ENCODE peak calls at places on chromosomes 3 and 15, in seven cellular contexts. A is aorta, N is right lobe of liver, O is caudate nucleus, F is mesendoderm, X is SK-N-SH, Y is MM.1S. M is an unnamed sample.

GRCh38 chr3:60364475-60364874 is 886.8 kb downstream of the FHIT start:
- DNase-seq in N (no peak), A (no peak), F (no peak), Y (no peak), X (no peak), O (no peak), M (no peak)

GRCh38 chr15:74725845-74726773 is 781 bp upstream of the CYP1A1 start:
- DNase-seq in F (peak), N (peak), X (peak), A (peak), O (no peak), Y (peak), M (no peak)

GRCh38 chr3:113423699-113424098 is 17.6 kb downstream of the CFAP44 start:
- DNase-seq in X (no peak), Y (peak), N (no peak), A (no peak), F (no peak), O (no peak), M (no peak)

GRCh38 chr3:49148159-49148558 is 15.3 kb upstream of the LAMB2 start:
- DNase-seq in N (no peak), Y (no peak), F (no peak), X (no peak), O (no peak), A (no peak), M (no peak)

GRCh38 chr15:66782785-66783184 is 80.7 kb downstream of the SMAD6 start:
- DNase-seq in A (peak), N (no peak), O (no peak), F (no peak), X (no peak), Y (no peak), M (no peak)

GRCh38 chr15:84819291-84819768 is 2.2 kb downstream of the ALPK3 start:
- DNase-seq in Y (no peak), O (no peak), F (peak), A (no peak), N (peak), X (peak), M (no peak)

GRCh38 chr3:46692566-46692983 is 904 bp downstream of the ALS2CL start:
- DNase-seq in N (peak), F (peak), A (no peak), Y (no peak), X (no peak), O (no peak), M (no peak)

GRCh38 chr3:152235709-152236298 is 32.9 kb upstream of the MBNL1 start:
- DNase-seq in O (no peak), F (peak), Y (no peak), A (no peak), X (no peak), N (no peak), M (no peak)

GRCh38 chr15:76185716-76186115 is 125.6 kb downstream of the ETFA start:
- DNase-seq in X (no peak), Y (peak), N (no peak), F (peak), O (no peak), A (no peak), M (no peak)

GRCh38 chr15:88509964-88510363 is 36.5 kb downstream of the DET1 start:
- DNase-seq in A (no peak), Y (no peak), F (no peak), X (no peak), O (no peak), N (no peak), M (no peak)

GRCh38 chr3:72339750-72340025 is 508.6 kb downstream of the SHQ1 start:
- DNase-seq in N (no peak), A (no peak), F (peak), Y (no peak), X (no peak), O (no peak), M (no peak)

GRCh38 chr15:48720646-48721045 is 75.1 kb upstream of the FBN1 start:
- DNase-seq in O (no peak), X (no peak), F (no peak), N (no peak), A (no peak), Y (no peak), M (no peak)

GRCh38 chr3:10330319-10330718 is 9.4 kb upstream of the SEC13 start:
- DNase-seq in N (peak), O (no peak), A (peak), Y (no peak), X (no peak), F (no peak), M (no peak)

DNA sequence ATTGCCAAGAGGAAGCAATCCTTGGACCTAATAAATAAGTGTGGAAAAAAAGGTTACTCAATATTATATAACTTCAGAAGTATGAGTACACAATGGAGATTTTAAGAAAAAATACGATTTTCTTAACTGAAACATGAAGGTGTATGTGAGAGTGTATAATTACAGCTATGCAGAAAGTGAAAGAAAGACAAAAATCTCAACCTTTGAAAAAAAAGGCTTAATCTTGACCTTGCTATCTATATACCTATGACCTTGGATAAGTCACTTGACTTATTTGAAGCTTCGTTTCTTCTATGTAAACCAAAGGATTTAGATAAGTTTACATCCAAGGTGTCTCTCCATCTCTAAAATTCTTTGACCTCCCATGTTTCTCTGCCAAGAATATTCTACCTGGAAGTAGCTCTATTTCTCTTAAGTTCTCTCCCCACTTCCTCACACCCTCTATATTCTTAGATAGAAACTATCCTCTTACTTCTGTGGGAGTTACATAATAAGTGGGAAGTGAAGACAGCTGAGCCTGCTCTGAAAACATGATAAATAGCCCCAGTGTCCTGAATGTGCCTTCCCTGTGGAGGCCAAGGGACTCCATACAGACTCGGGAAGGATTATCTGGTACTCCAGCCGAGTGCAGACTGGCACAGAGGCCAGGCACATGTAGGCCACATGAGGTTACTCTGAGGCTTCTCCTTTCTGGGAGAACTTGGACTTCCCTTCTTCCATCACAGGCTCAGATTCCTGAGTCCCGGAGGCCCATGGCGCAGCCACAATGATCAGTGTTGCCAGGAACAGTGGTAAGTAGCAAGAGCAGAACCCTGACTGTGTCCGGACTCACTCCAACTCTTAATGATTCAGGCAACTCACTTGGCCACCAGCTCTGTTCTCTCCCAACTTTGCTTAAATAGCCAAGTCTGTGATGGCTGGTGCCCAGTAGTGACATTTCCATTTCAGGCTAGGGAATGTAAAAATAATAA is 166.8 kb upstream of the COL8A1 start:
- DNase-seq in O (no peak), Y (no peak), F (no peak), N (no peak), A (peak), X (no peak), M (no peak)
- H3K27ac ChIP-seq in O (no peak), Y (no peak), F (no peak), N (no peak), A (peak), X (no peak), M (no peak)

DNA sequence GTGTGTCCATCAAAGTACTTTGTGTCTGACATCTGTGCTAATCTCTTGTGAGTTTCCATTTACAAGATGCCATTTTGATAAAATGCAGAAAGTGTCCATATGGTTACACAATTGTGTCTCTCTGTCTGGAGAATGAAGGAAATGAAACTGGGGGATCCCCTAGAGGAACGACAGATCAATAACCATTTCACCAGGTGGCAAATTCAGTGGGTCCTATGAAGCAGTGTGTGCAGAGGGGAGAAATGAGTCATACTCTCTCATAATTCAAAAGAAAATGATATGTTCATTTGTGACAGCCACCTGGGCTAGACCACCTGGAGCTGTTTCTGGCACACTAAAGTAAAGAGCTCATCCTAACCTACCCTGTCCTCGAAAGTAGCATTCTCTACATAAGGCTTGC is 10.1 kb upstream of the CD47 start:
- DNase-seq in A (no peak), X (no peak), O (no peak), F (no peak), N (no peak), Y (peak), M (no peak)
- H3K27ac ChIP-seq in A (no peak), X (no peak), O (no peak), F (no peak), N (no peak), Y (peak), M (no peak)

GRCh38 chr3:108255131-108255530 is 32.9 kb upstream of the IFT57 start:
- DNase-seq in N (no peak), F (no peak), O (no peak), A (no peak), Y (no peak), X (no peak), M (no peak)

GRCh38 chr3:108251256-108251655 is 29.0 kb upstream of the IFT57 start:
- DNase-seq in F (no peak), N (no peak), Y (no peak), O (no peak), X (no peak), A (no peak), M (no peak)

GRCh38 chr3:108251844-108252243 is 29.6 kb upstream of the IFT57 start:
- DNase-seq in A (no peak), O (no peak), Y (no peak), F (no peak), N (no peak), X (no peak), M (no peak)

DNA sequence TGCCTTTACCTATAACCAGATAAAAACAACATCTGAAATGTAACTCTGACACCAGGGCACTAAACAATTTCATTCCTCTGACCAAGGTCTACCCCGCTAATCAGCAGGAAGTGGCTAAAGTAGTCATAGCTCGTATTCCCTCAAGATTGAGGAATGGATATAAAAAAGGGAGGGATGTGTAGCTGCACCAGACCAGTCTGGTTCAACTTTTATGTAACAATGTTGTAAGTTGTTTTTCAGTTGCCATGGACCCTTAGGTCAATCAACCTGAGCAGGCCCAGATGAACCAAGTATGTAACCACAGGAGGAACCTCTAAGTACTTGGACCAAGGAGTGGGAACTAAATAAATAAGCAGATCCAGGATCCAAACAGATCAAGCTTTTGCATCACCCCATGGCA is 28.4 kb upstream of the IFT57 start:
- DNase-seq in X (no peak), Y (no peak), N (no peak), A (no peak), F (no peak), O (no peak), M (no peak)
- H3K27ac ChIP-seq in X (no peak), Y (no peak), N (no peak), A (no peak), F (no peak), O (no peak), M (no peak)

GRCh38 chr3:16366581-16366980 is 101.6 kb downstream of the OXNAD1 start:
- DNase-seq in O (no peak), F (peak), A (no peak), X (no peak), N (no peak), Y (no peak), M (no peak)
- H3K27ac ChIP-seq in O (no peak), F (no peak), A (no peak), X (no peak), N (no peak), Y (no peak), M (no peak)